ENCODE peak calls at places on chromosomes 2 and 18, in four cellular contexts. Y, E, V and H are unnamed samples.

GRCh38 chr2:206361407-206362045 is 81.8 kb upstream of the ADAM23 start:
- DNase-seq in Y (no peak), E (no peak), V (no peak), H (no peak)

GRCh38 chr2:99729104-99729503 is 239.3 kb upstream of the REV1 start:
- DNase-seq in Y (no peak), E (peak; percentile 54), V (no peak), H (no peak)

GRCh38 chr2:239389414-239390329 is 11.1 kb downstream of the HDAC4 start:
- DNase-seq in Y (no peak), E (no peak), V (no peak), H (no peak)

GRCh38 chr2:173030541-173031485 is 44.8 kb upstream of the MAP3K20 start:
- DNase-seq in Y (no peak), E (no peak), V (no peak), H (no peak)

GRCh38 chr2:239744706-239745340 is 280.3 kb downstream of the NDUFA10 start:
- DNase-seq in Y (no peak), E (no peak), V (no peak), H (no peak)

GRCh38 chr2:64861338-64862000 is 127.7 kb upstream of the SLC1A4 start:
- DNase-seq in Y (no peak), E (no peak), V (no peak), H (no peak)

GRCh38 chr2:36079793-36080192 is 275.8 kb upstream of the CRIM1 start:
- DNase-seq in Y (no peak), E (no peak), V (no peak), H (no peak)

GRCh38 chr2:11855120-11855760 is 108.8 kb downstream of the LPIN1 start:
- DNase-seq in Y (no peak), E (no peak), V (no peak), H (no peak)

GRCh38 chr2:55120634-55121359 is 70.5 kb upstream of the RTN4 start:
- DNase-seq in Y (no peak), E (peak; percentile 60), V (no peak), H (no peak)

GRCh38 chr2:32504877-32505478 is 122.9 kb upstream of the TTC27 start:
- DNase-seq in Y (no peak), E (no peak), V (no peak), H (no peak)

GRCh38 chr2:159600752-159601151 is 15.6 kb downstream of the BAZ2B start:
- DNase-seq in Y (no peak), E (peak; percentile 74), V (no peak), H (no peak)

GRCh38 chr2:130355578-130356431 is at the start of gene PTPN18:
- DNase-seq in Y (no peak), E (peak; percentile 85), V (peak; percentile 91), H (peak; percentile 47)

GRCh38 chr2:43210125-43210466 is 16.3 kb downstream of the ZFP36L2 start:
- DNase-seq in Y (no peak), E (no peak), V (no peak), H (no peak)

GRCh38 chr2:155546715-155547555 is 785.6 kb downstream of the NR4A2 start:
- DNase-seq in Y (no peak), E (no peak), V (no peak), H (no peak)

DNA sequence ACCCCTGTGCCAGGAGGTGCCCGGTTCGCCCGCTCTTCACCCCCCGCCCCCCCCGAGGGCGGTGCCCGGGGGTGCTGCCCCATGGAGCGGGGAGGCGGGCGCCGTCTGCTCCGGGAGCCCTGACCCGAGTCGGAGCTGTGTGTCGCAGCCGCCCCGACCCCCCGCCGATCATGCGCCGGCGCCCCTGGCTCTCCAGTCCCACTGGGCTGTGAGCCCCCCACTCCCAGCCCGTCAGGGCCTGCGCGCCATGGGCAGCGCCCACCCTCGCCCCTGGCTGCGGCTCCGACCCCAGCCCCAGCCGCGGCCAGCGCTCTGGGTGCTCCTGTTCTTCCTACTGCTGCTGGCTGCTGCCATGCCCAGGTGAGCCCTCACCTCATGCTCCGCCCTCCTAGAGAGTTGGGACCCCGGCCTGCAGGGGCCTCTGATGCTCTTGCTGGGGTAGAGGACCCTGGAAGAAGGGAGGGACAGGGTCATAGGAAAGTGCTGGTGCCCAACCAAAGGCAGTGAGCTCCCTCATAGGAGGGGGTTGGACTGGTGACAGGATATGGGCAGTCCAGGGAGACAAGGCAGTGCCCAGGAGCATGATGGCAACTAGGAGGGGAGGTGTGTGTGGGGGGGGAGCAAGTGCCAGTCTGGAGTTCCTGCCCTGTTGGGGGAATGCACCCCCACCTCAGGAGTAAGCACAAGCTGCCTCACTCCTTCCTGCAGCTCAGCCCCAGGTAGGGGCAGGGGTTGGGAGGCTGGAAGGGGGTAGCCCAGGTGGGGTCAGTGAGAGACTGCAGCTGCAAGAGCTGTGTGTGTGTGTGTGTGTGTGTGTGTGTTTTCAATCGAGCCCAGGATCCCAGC is at the start of gene WNT10A:
- DNase-seq in Y (no peak), E (no peak), V (no peak), H (no peak)
- H3K4me3 ChIP-seq in Y (peak within 1 kb of the TSS; percentile 78), E (no peak within 1 kb of the TSS), V (no peak within 1 kb of the TSS), H (no peak within 1 kb of the TSS)

GRCh38 chr18:8553611-8553924 is 55.7 kb upstream of the RAB12 start:
- DNase-seq in Y (no peak), E (no peak), V (no peak), H (no peak)
- H3K4me3 ChIP-seq in Y (no peak overlapping the region), E (no peak overlapping the region), V (no peak overlapping the region), H (no peak overlapping the region)

DNA sequence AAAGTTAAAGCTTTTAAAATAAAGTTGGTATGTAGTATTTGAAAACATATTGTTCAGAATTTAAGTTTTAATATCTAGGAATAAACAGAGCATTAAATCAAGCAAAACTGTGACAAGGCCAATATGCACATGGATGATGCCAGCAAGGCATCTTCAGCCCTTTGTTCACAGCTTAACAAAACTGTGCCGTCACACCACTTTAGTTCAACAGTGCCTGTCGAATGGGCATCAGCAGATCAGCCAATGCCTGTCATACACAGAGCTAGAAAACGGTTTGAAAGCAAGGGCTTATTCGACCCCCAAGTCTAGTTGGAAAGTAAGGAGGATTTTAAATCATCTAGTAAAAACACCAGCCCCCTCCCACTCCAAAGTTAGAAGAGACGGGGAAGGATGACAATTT is 16.7 kb downstream of the ZEB2 start:
- DNase-seq in Y (no peak), E (no peak), V (no peak), H (no peak)
- H3K4me3 ChIP-seq in Y (no peak overlapping the region), E (no peak overlapping the region), V (no peak overlapping the region), H (no peak overlapping the region)

GRCh38 chr2:33528551-33528950 is 52.1 kb downstream of the RASGRP3 start:
- DNase-seq in Y (no peak), E (no peak), V (no peak), H (no peak)
- H3K4me3 ChIP-seq in Y (no peak overlapping the region), E (no peak overlapping the region), V (no peak overlapping the region), H (no peak overlapping the region)